ENCODE peak calls at places on chromosomes 16 and 17, in ten cellular contexts. One of them, this sample, is unnamed.

GRCh38 chr17:45296003-45296832 is 20.6 kb downstream of the MAP3K14 start:
- DNase-seq in neural crest cell: no peak
- DNase-seq in NCI-H2029 treated with DMSO at 0.1 percent for 48 hours: no peak
- DNase-seq in iPS DF 6.9: no peak
- DNase-seq in amygdala: no peak
- DNase-seq in occipital lobe: no peak
- DNase-seq in MCF 10A: peak; percentile 60
- DNase-seq in head of caudate nucleus: no peak
- DNase-seq in T-helper 1 cell: no peak
- DNase-seq in left ventricle myocardium inferior: peak; percentile 37
- DNase-seq in this sample: no peak

GRCh38 chr17:58373003-58373402 is 21.0 kb upstream of the SUPT4H1 start:
- DNase-seq in neural crest cell: no peak
- DNase-seq in NCI-H2029 treated with DMSO at 0.1 percent for 48 hours: no peak
- DNase-seq in iPS DF 6.9: no peak
- DNase-seq in amygdala: no peak
- DNase-seq in occipital lobe: no peak
- DNase-seq in MCF 10A: no peak
- DNase-seq in head of caudate nucleus: no peak
- DNase-seq in T-helper 1 cell: no peak
- DNase-seq in left ventricle myocardium inferior: no peak
- DNase-seq in this sample: no peak

GRCh38 chr17:65181237-65182061 is 44.3 kb downstream of the RGS9 start:
- DNase-seq in neural crest cell: no peak
- DNase-seq in NCI-H2029 treated with DMSO at 0.1 percent for 48 hours: no peak
- DNase-seq in iPS DF 6.9: no peak
- DNase-seq in amygdala: no peak
- DNase-seq in occipital lobe: no peak
- DNase-seq in MCF 10A: no peak
- DNase-seq in head of caudate nucleus: no peak
- DNase-seq in T-helper 1 cell: no peak
- DNase-seq in left ventricle myocardium inferior: no peak
- DNase-seq in this sample: no peak

GRCh38 chr16:72501739-72502653 is 330.0 kb upstream of the PMFBP1 start:
- DNase-seq in neural crest cell: peak; percentile 55
- DNase-seq in NCI-H2029 treated with DMSO at 0.1 percent for 48 hours: no peak
- DNase-seq in iPS DF 6.9: peak; percentile 39
- DNase-seq in amygdala: no peak
- DNase-seq in occipital lobe: no peak
- DNase-seq in MCF 10A: peak; percentile 71
- DNase-seq in head of caudate nucleus: peak; percentile 59
- DNase-seq in T-helper 1 cell: no peak
- DNase-seq in left ventricle myocardium inferior: peak; percentile 29
- DNase-seq in this sample: no peak

GRCh38 chr16:88754912-88755744 is 29.9 kb downstream of the PIEZO1 start:
- DNase-seq in neural crest cell: no peak
- DNase-seq in NCI-H2029 treated with DMSO at 0.1 percent for 48 hours: no peak
- DNase-seq in iPS DF 6.9: no peak
- DNase-seq in amygdala: no peak
- DNase-seq in occipital lobe: no peak
- DNase-seq in MCF 10A: peak; percentile 75
- DNase-seq in head of caudate nucleus: peak; percentile 30
- DNase-seq in T-helper 1 cell: no peak
- DNase-seq in left ventricle myocardium inferior: no peak
- DNase-seq in this sample: no peak

GRCh38 chr16:89864421-89864820 is 9.0 kb upstream of the TCF25 start:
- DNase-seq in neural crest cell: no peak
- DNase-seq in NCI-H2029 treated with DMSO at 0.1 percent for 48 hours: no peak
- DNase-seq in iPS DF 6.9: no peak
- DNase-seq in amygdala: no peak
- DNase-seq in occipital lobe: no peak
- DNase-seq in MCF 10A: peak; percentile 34
- DNase-seq in head of caudate nucleus: no peak
- DNase-seq in T-helper 1 cell: no peak
- DNase-seq in left ventricle myocardium inferior: no peak
- DNase-seq in this sample: no peak

GRCh38 chr17:39161967-39162366 is 4.0 kb downstream of the ARL5C start:
- DNase-seq in neural crest cell: no peak
- DNase-seq in NCI-H2029 treated with DMSO at 0.1 percent for 48 hours: no peak
- DNase-seq in iPS DF 6.9: no peak
- DNase-seq in amygdala: no peak
- DNase-seq in occipital lobe: no peak
- DNase-seq in MCF 10A: no peak
- DNase-seq in head of caudate nucleus: no peak
- DNase-seq in T-helper 1 cell: no peak
- DNase-seq in left ventricle myocardium inferior: no peak
- DNase-seq in this sample: no peak

GRCh38 chr16:72961115-72961832 is 86.7 kb downstream of the ZFHX3 start:
- DNase-seq in neural crest cell: no peak
- DNase-seq in NCI-H2029 treated with DMSO at 0.1 percent for 48 hours: no peak
- DNase-seq in iPS DF 6.9: no peak
- DNase-seq in amygdala: no peak
- DNase-seq in occipital lobe: no peak
- DNase-seq in MCF 10A: peak; percentile 16
- DNase-seq in head of caudate nucleus: peak; percentile 27
- DNase-seq in T-helper 1 cell: no peak
- DNase-seq in left ventricle myocardium inferior: no peak
- DNase-seq in this sample: no peak

GRCh38 chr17:47742319-47743181 is 9.5 kb downstream of the TBX21 start:
- DNase-seq in neural crest cell: peak; percentile 57
- DNase-seq in NCI-H2029 treated with DMSO at 0.1 percent for 48 hours: no peak
- DNase-seq in iPS DF 6.9: no peak
- DNase-seq in amygdala: no peak
- DNase-seq in occipital lobe: no peak
- DNase-seq in MCF 10A: no peak
- DNase-seq in head of caudate nucleus: no peak
- DNase-seq in T-helper 1 cell: peak; percentile 46
- DNase-seq in left ventricle myocardium inferior: no peak
- DNase-seq in this sample: no peak